ENCODE peak calls at places on chromosomes 4 and X, in seven cellular contexts. S is IMR-90, N is mesenchymal stem cell, P is mesendoderm, M is trophoblast cell, O is H9, C is H1. R is an unnamed sample.

GRCh38 chr4:38323141-38323634 is 340.8 kb upstream of the KLF3 start:
- DNase-seq in S (peak; percentile 43), N (peak; percentile 5), P (peak; percentile 42), M (no peak), O (no peak), C (no peak), R (no peak)

GRCh38 chrX:119015407-119016242 is 41.2 kb downstream of the LONRF3 start:
- DNase-seq in S (peak; percentile 80), N (peak; percentile 83), P (peak; percentile 15), M (peak; percentile 94), O (no peak), C (no peak), R (no peak)

GRCh38 chrX:40757058-40757457 is 21.7 kb upstream of the MED14 start:
- DNase-seq in S (no peak), N (peak; percentile 2), P (no peak), M (no peak), O (no peak), C (no peak), R (no peak)

GRCh38 chrX:41720125-41720780 is 3.7 kb upstream of the GPR82 start:
- DNase-seq in S (peak; percentile 41), N (peak; percentile 12), P (no peak), M (no peak), O (no peak), C (no peak), R (no peak)

GRCh38 chrX:72243472-72243871 is 4.6 kb upstream of the ERCC6L start:
- DNase-seq in S (peak; percentile 51), N (peak; percentile 31), P (no peak), M (no peak), O (no peak), C (no peak), R (no peak)

GRCh38 chrX:22526339-22526738 is 253.6 kb downstream of the CBLL2 start:
- DNase-seq in S (peak; percentile 70), N (no peak), P (no peak), M (peak; percentile 28), O (no peak), C (no peak), R (no peak)

GRCh38 chr4:83208776-83209365 is 75.7 kb downstream of the COQ2 start:
- DNase-seq in S (no peak), N (peak; percentile 24), P (no peak), M (peak; percentile 96), O (no peak), C (no peak), R (no peak)

GRCh38 chr4:150782311-150782710 is 200.4 kb downstream of the MAB21L2 start:
- DNase-seq in S (peak; percentile 7), N (peak; percentile 37), P (no peak), M (no peak), O (no peak), C (no peak), R (no peak)

GRCh38 chrX:71367396-71367795 is 1.2 kb downstream of the TAF1 start:
- DNase-seq in S (no peak), N (no peak), P (peak; percentile 7), M (peak; percentile 2), O (no peak), C (no peak), R (no peak)

GRCh38 chrX:72079607-72080006 is 52.1 kb downstream of the RTL5 start:
- DNase-seq in S (no peak), N (peak; percentile 29), P (peak; percentile 13), M (no peak), O (no peak), C (no peak), R (no peak)

GRCh38 chr4:169010125-169011023 is at the start of gene CBR4:
- DNase-seq in S (peak; percentile 99), N (peak; percentile 99), P (peak; percentile 100), M (peak; percentile 99), O (peak; percentile 99), C (peak; percentile 88), R (peak; percentile 97)

GRCh38 chr4:127055349-127055748 is 577.4 kb upstream of the INTU start:
- DNase-seq in S (peak; percentile 70), N (no peak), P (no peak), M (no peak), O (no peak), C (no peak), R (no peak)

GRCh38 chr4:24274401-24275035 is 309.8 kb downstream of the DHX15 start:
- DNase-seq in S (peak; percentile 86), N (no peak), P (no peak), M (no peak), O (no peak), C (no peak), R (no peak)

GRCh38 chr4:137451150-137451850 is 81.0 kb downstream of the PCDH18 start:
- DNase-seq in S (no peak), N (no peak), P (peak; percentile 87), M (no peak), O (no peak), C (no peak), R (no peak)

GRCh38 chr4:98970386-98970785 is 25.1 kb upstream of the METAP1 start:
- DNase-seq in S (peak; percentile 5), N (no peak), P (no peak), M (no peak), O (no peak), C (no peak), R (no peak)

GRCh38 chrX:46208225-46208854 is 336.9 kb downstream of the ZNF674 start:
- DNase-seq in S (no peak), N (no peak), P (no peak), M (peak; percentile 21), O (no peak), C (no peak), R (no peak)

GRCh38 chr4:3598695-3599227 is 66.5 kb upstream of the LRPAP1 start:
- DNase-seq in S (no peak), N (no peak), P (no peak), M (no peak), O (no peak), C (no peak), R (no peak)

GRCh38 chr4:152535236-152535902 is 523 bp downstream of the FBXW7 start:
- DNase-seq in S (no peak), N (peak; percentile 10), P (no peak), M (no peak), O (no peak), C (peak; percentile 49), R (no peak)

GRCh38 chr4:159871141-159871540 is 768.3 kb downstream of the RAPGEF2 start:
- DNase-seq in S (no peak), N (no peak), P (no peak), M (no peak), O (no peak), C (no peak), R (no peak)

GRCh38 chrX:141760761-141761160 is 62.2 kb upstream of the SPANXD start:
- DNase-seq in S (peak; percentile 26), N (no peak), P (no peak), M (peak; percentile 48), O (no peak), C (no peak), R (no peak)

GRCh38 chr4:100823066-100823992 is 305.5 kb upstream of the EMCN start:
- DNase-seq in S (no peak), N (no peak), P (no peak), M (peak; percentile 31), O (no peak), C (no peak), R (no peak)

GRCh38 chr4:146969126-146969525 is 23.5 kb upstream of the TTC29 start:
- DNase-seq in S (no peak), N (no peak), P (no peak), M (no peak), O (no peak), C (no peak), R (no peak)
- H2BK5ac ChIP-seq in S (no peak overlapping the region), N (no peak overlapping the region), P (no peak overlapping the region), M (no peak overlapping the region), O (no peak overlapping the region), C (no peak overlapping the region), R (no peak overlapping the region)

GRCh38 chrX:627995-628394 is 2.6 kb upstream of the SHOX start:
- DNase-seq in S (no peak), N (no peak), P (no peak), M (no peak), O (no peak), C (no peak), R (no peak)

GRCh38 chrX:630922-631496 is 418 bp downstream of the SHOX start:
- DNase-seq in S (no peak), N (no peak), P (peak; percentile 43), M (no peak), O (peak; percentile 61), C (peak; percentile 70), R (no peak)

GRCh38 chrX:629230-630006 is 1.2 kb upstream of the SHOX start:
- DNase-seq in S (no peak), N (no peak), P (no peak), M (no peak), O (no peak), C (peak; percentile 52), R (no peak)

GRCh38 chrX:632391-633042 is 1.9 kb downstream of the SHOX start:
- DNase-seq in S (no peak), N (no peak), P (peak; percentile 48), M (no peak), O (peak; percentile 57), C (peak; percentile 50), R (no peak)

GRCh38 chrX:630007-630921 is at the start of gene SHOX:
- DNase-seq in S (no peak), N (no peak), P (no peak), M (no peak), O (peak; percentile 49), C (no peak), R (no peak)
- H2BK5ac ChIP-seq in S (no peak within 1 kb of the TSS), N (no peak within 1 kb of the TSS), P (no peak within 1 kb of the TSS), M (no peak within 1 kb of the TSS), O (no peak within 1 kb of the TSS), C (no peak within 1 kb of the TSS), R (no peak within 1 kb of the TSS)

GRCh38 chr4:55545133-55545532 is 1.6 kb downstream of the CLOCK start:
- DNase-seq in S (peak; percentile 28), N (peak; percentile 47), P (peak; percentile 22), M (no peak), O (no peak), C (no peak), R (no peak)
- H2BK5ac ChIP-seq in S (peak overlapping the region; percentile 68), N (no peak overlapping the region), P (no peak overlapping the region), M (no peak overlapping the region), O (no peak overlapping the region), C (no peak overlapping the region), R (no peak overlapping the region)

GRCh38 chr4:107203733-107204132 is 167.6 kb upstream of the DKK2 start:
- DNase-seq in S (no peak), N (no peak), P (no peak), M (no peak), O (no peak), C (no peak), R (no peak)
- H2BK5ac ChIP-seq in S (no peak overlapping the region), N (no peak overlapping the region), P (no peak overlapping the region), M (no peak overlapping the region), O (no peak overlapping the region), C (no peak overlapping the region), R (no peak overlapping the region)